ENCODE peak calls at places on chromosome 11, in eight cellular contexts. C, F, X, P, D, Q, S and O are unnamed samples.

GRCh38 chr11:66478823-66479740 is 1.2 kb upstream of the DPP3 start:
- DNase-seq in C (no peak), F (no peak), X (no peak), P (peak), D (peak), Q (peak), S (no peak), O (no peak)

GRCh38 chr11:27187075-27187847 is 146.6 kb downstream of the BBOX1 start:
- DNase-seq in C (no peak), F (no peak), X (no peak), P (no peak), D (no peak), Q (no peak), S (no peak), O (no peak)

GRCh38 chr11:113447621-113448310 is 27.4 kb downstream of the DRD2 start:
- DNase-seq in C (no peak), F (no peak), X (no peak), P (no peak), D (peak), Q (peak), S (no peak), O (no peak)

GRCh38 chr11:11973866-11974265 is 34.6 kb downstream of the DKK3 start:
- DNase-seq in C (no peak), F (no peak), X (no peak), P (no peak), D (no peak), Q (peak), S (no peak), O (no peak)

GRCh38 chr11:73416711-73417265 is 40.6 kb downstream of the RELT start:
- DNase-seq in C (no peak), F (no peak), X (no peak), P (no peak), D (no peak), Q (peak), S (no peak), O (no peak)

GRCh38 chr11:16114451-16114850 is 241.9 kb downstream of the SOX6 start:
- DNase-seq in C (no peak), F (no peak), X (no peak), P (no peak), D (no peak), Q (no peak), S (no peak), O (no peak)

GRCh38 chr11:121389651-121390050 is 62.5 kb upstream of the SORL1 start:
- DNase-seq in C (no peak), F (peak), X (no peak), P (no peak), D (no peak), Q (peak), S (peak), O (no peak)

GRCh38 chr11:8671242-8671641 is 11.2 kb downstream of the TRIM66 start:
- DNase-seq in C (no peak), F (no peak), X (peak), P (no peak), D (peak), Q (peak), S (no peak), O (no peak)

GRCh38 chr11:73493838-73494598 is 103.9 kb downstream of the FAM168A start:
- DNase-seq in C (no peak), F (peak), X (no peak), P (no peak), D (peak), Q (peak), S (no peak), O (no peak)

GRCh38 chr11:96235725-96236124 is 107.3 kb downstream of the MAML2 start:
- DNase-seq in C (no peak), F (no peak), X (no peak), P (no peak), D (no peak), Q (no peak), S (no peak), O (no peak)

GRCh38 chr11:81255905-81256304 is 1477.8 kb downstream of the FAM181B start:
- DNase-seq in C (no peak), F (no peak), X (no peak), P (no peak), D (no peak), Q (no peak), S (no peak), O (no peak)

GRCh38 chr11:104619751-104620150 is 278.5 kb downstream of the CASP12 start:
- DNase-seq in C (no peak), F (no peak), X (no peak), P (no peak), D (no peak), Q (no peak), S (no peak), O (no peak)

GRCh38 chr11:132576706-132577105 is 955.6 kb downstream of the OPCML start:
- DNase-seq in C (no peak), F (no peak), X (no peak), P (no peak), D (peak), Q (peak), S (no peak), O (no peak)

GRCh38 chr11:66468691-66469090 is 2.0 kb downstream of the PELI3 start:
- DNase-seq in C (no peak), F (no peak), X (no peak), P (no peak), D (no peak), Q (no peak), S (no peak), O (no peak)

GRCh38 chr11:94938399-94939055 is 34.8 kb downstream of the CWC15 start:
- DNase-seq in C (no peak), F (peak), X (no peak), P (no peak), D (peak), Q (peak), S (peak), O (no peak)

GRCh38 chr11:2237457-2238238 is 32.7 kb downstream of the ASCL2 start:
- DNase-seq in C (no peak), F (no peak), X (no peak), P (no peak), D (no peak), Q (no peak), S (no peak), O (no peak)

GRCh38 chr11:83220279-83220678 is 26.8 kb downstream of the ANKRD42 start:
- DNase-seq in C (no peak), F (no peak), X (no peak), P (no peak), D (no peak), Q (no peak), S (no peak), O (no peak)

GRCh38 chr11:121494355-121495099 is 41.8 kb upstream of the SORL1-AS1 start:
- DNase-seq in C (no peak), F (no peak), X (no peak), P (no peak), D (no peak), Q (no peak), S (no peak), O (no peak)

GRCh38 chr11:2697871-2698270 is 1.9 kb downstream of the KCNQ1OT1 start:
- DNase-seq in C (no peak), F (no peak), X (no peak), P (no peak), D (no peak), Q (no peak), S (no peak), O (no peak)

GRCh38 chr11:2151500-2152257 is 9.3 kb downstream of the INS start:
- DNase-seq in C (no peak), F (peak), X (peak), P (peak), D (peak), Q (peak), S (peak), O (peak)

GRCh38 chr11:85791326-85791990 is 19.5 kb downstream of the SYTL2 start:
- DNase-seq in C (no peak), F (no peak), X (no peak), P (no peak), D (no peak), Q (no peak), S (no peak), O (no peak)

GRCh38 chr11:64334764-64335741 is 5.0 kb upstream of the CCDC88B start:
- DNase-seq in C (no peak), F (no peak), X (no peak), P (peak), D (peak), Q (peak), S (no peak), O (peak)

GRCh38 chr11:65814131-65814959 is 19.4 kb upstream of the SNX32 start:
- DNase-seq in C (no peak), F (no peak), X (no peak), P (no peak), D (peak), Q (peak), S (no peak), O (peak)

GRCh38 chr11:5004429-5005274 is 10.0 kb downstream of the OR51L1 start:
- DNase-seq in C (no peak), F (peak), X (no peak), P (no peak), D (peak), Q (peak), S (peak), O (no peak)

GRCh38 chr11:48193876-48194275 is 22.7 kb upstream of the OR4B1 start:
- DNase-seq in C (no peak), F (no peak), X (no peak), P (no peak), D (peak), Q (no peak), S (no peak), O (no peak)

GRCh38 chr11:95375881-95376280 is 144.9 kb upstream of the SESN3 start:
- DNase-seq in C (no peak), F (no peak), X (no peak), P (no peak), D (peak), Q (peak), S (no peak), O (no peak)

GRCh38 chr11:62850911-62851806 is 11.8 kb upstream of the WDR74 start:
- DNase-seq in C (no peak), F (no peak), X (no peak), P (no peak), D (no peak), Q (no peak), S (no peak), O (no peak)

GRCh38 chr11:108435066-108435465 is 32.3 kb downstream of the C11orf65 start:
- DNase-seq in C (no peak), F (no peak), X (no peak), P (no peak), D (no peak), Q (no peak), S (no peak), O (no peak)

GRCh38 chr11:57761301-57762234 is at the start of gene CTNND1:
- DNase-seq in C (no peak), F (peak), X (peak), P (no peak), D (peak), Q (peak), S (peak), O (peak)

GRCh38 chr11:104451193-104451592 is 287.2 kb upstream of the PDGFD start:
- DNase-seq in C (no peak), F (no peak), X (no peak), P (no peak), D (no peak), Q (peak), S (no peak), O (no peak)

GRCh38 chr11:109036011-109036410 is 371.1 kb downstream of the DDX10 start:
- DNase-seq in C (no peak), F (no peak), X (no peak), P (no peak), D (no peak), Q (no peak), S (no peak), O (no peak)

GRCh38 chr11:117861151-117862018 is 15.1 kb downstream of the FXYD6 start:
- DNase-seq in C (no peak), F (no peak), X (no peak), P (no peak), D (no peak), Q (peak), S (no peak), O (no peak)

GRCh38 chr11:106306942-106307341 is 229.5 kb downstream of the AASDHPPT start:
- DNase-seq in C (no peak), F (no peak), X (no peak), P (no peak), D (no peak), Q (peak), S (peak), O (no peak)

GRCh38 chr11:114366331-114367243 is 33.7 kb downstream of the C11orf71 start:
- DNase-seq in C (no peak), F (no peak), X (no peak), P (no peak), D (peak), Q (peak), S (no peak), O (no peak)

GRCh38 chr11:548700-549603 is 11.6 kb downstream of the LMNTD2 start:
- DNase-seq in C (no peak), F (no peak), X (no peak), P (no peak), D (no peak), Q (no peak), S (no peak), O (no peak)

GRCh38 chr11:79390477-79390876 is 50.4 kb downstream of the TENM4 start:
- DNase-seq in C (no peak), F (no peak), X (no peak), P (no peak), D (no peak), Q (no peak), S (no peak), O (no peak)

DNA sequence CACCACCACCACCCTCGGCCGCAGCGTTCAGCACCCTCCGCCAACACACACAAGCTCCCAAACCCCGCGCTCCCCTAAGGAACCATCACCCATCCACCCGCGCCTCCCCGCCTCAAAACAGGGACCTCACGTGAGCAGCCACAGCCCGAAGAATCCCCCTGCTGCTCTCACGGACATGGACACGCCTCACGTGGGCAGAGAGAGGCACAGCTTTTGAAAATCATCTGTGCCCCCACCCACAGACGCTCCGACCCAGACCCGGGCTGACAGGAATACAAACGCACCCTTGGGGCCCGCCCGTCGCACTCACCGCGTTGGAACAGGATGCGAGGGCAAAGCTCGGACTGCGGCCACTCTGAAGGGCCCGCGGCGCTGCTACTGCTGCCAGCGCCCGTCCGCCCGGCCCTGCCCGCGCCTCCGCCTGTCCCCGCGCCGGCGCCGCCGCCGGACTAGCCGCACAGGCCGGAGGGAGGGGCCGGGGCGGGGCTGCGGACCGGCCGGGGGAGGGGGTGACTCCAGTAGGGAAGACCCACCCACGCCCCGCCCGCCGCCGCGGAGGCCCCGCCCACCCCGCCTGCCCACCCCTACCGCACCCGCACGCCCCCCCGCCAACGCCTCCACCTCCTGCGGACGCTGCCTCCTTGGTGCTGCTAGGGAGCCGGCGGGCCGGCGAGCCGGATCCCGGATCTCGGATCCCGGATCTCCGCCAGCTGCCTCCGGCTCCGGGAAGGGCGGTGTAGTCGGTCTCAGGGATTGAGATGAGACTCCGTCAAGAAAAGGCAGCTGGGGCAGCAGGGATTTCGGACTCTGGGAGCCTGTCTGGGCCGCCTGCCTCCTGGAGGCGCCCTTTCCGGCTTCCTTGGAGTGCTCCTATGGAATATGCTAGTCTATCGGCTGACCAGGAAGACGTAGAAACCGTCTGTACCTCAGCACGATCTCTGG is at the start of gene TRIM3:
- DNase-seq in C (peak), F (peak), X (peak), P (peak), D (peak), Q (peak), S (peak), O (peak)
- TF ChIP-seq CTCF in C (no peak), F (no peak), X (no peak), P (no peak), D (peak), Q (peak), S (no peak), O (no peak)

DNA sequence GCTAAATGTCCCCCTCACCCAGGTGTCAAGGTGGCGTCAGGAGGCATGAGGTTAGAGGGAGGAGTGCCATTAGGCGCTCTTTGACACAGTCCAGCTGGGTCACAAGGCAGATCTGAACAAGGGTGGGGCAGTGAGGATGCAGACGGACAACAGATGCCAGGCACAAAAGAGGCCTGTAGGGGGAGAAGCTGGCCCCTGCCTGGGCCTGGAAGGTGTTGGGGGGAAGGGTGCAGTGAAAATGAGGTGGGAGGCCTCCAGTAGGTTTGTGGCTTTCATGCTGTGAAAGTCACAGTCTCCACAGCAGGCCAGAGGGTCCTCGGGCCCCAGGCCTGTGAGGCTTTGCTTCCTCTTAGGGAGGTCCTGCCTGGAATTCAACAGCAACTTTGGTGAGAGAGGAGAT is 85.0 kb upstream of the PLET1 start:
- DNase-seq in C (no peak), F (no peak), X (no peak), P (no peak), D (no peak), Q (no peak), S (no peak), O (no peak)
- TF ChIP-seq CTCF in C (no peak), F (no peak), X (no peak), P (no peak), D (peak), Q (no peak), S (no peak), O (no peak)

GRCh38 chr11:44176541-44177213 is 81.2 kb downstream of the EXT2 start:
- DNase-seq in C (no peak), F (no peak), X (no peak), P (no peak), D (no peak), Q (no peak), S (no peak), O (no peak)

GRCh38 chr11:44180107-44180506 is 84.6 kb downstream of the EXT2 start:
- DNase-seq in C (no peak), F (no peak), X (no peak), P (no peak), D (no peak), Q (no peak), S (no peak), O (no peak)

GRCh38 chr11:44177905-44178304 is 82.4 kb downstream of the EXT2 start:
- DNase-seq in C (no peak), F (no peak), X (no peak), P (no peak), D (no peak), Q (no peak), S (no peak), O (no peak)

GRCh38 chr11:44179173-44179572 is 83.7 kb downstream of the EXT2 start:
- DNase-seq in C (no peak), F (no peak), X (no peak), P (no peak), D (no peak), Q (no peak), S (peak), O (no peak)

GRCh38 chr11:44178381-44178780 is 82.9 kb downstream of the EXT2 start:
- DNase-seq in C (no peak), F (no peak), X (no peak), P (no peak), D (peak), Q (peak), S (no peak), O (no peak)
- TF ChIP-seq CTCF in C (no peak), F (no peak), X (no peak), P (no peak), D (peak), Q (peak), S (no peak), O (no peak)

DNA sequence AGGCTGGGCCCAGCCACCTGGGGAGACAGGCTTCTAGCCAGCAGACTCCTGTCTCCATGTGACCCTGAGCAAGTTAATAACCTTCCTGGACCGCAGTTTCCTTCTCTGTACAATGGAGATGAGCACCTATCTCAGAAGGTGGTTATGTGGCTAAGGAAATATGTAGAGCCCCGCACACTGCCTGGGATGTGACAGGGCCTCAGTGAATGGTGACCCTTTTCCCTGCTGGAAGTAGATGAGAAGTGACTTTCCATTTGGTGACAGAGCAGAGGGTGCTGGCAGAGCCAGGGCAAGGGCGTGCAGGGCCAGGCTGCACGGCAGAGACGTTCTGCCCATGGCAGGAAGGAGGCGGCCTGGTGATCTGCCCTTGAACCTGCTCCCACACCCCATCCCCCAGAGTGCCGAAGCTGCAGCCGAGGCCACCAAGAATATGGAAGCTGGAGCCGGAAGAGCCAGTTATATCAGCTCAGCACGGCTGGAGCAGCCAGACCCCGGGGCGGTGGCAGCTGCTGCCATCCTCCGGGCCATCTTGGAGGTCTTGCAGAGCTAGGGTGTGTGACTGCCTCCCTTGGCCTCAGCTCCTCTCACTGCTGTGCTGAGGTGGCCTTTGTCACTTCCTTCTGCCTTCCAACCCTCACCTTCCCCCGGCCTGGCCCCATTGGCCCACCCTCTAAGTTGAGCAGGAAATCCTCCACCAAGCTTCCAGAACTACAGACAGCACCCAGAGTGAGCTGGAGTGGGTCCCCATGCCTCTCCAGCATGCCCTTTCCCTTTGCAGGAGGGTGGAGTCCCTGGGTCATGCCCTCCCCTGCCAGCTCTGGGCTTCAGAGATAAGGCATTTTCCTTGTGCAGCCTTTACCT is 13.2 kb downstream of the TKFC start:
- DNase-seq in C (no peak), F (no peak), X (no peak), P (no peak), D (no peak), Q (no peak), S (no peak), O (no peak)
- TF ChIP-seq CTCF in C (no peak), F (no peak), X (no peak), P (no peak), D (no peak), Q (no peak), S (no peak), O (no peak)

GRCh38 chr11:115612331-115612730 is 108.1 kb upstream of the CADM1 start:
- DNase-seq in C (no peak), F (no peak), X (no peak), P (no peak), D (no peak), Q (peak), S (no peak), O (no peak)
- TF ChIP-seq CTCF in C (no peak), F (no peak), X (no peak), P (no peak), D (no peak), Q (no peak), S (no peak), O (no peak)

GRCh38 chr11:6618117-6619020 is 853 bp downstream of the TPP1 start:
- DNase-seq in C (no peak), F (peak), X (no peak), P (peak), D (peak), Q (peak), S (no peak), O (peak)
- TF ChIP-seq CTCF in C (no peak), F (no peak), X (no peak), P (no peak), D (no peak), Q (no peak), S (no peak), O (no peak)

GRCh38 chr11:123033895-123034294 is 28.0 kb downstream of the HSPA8 start:
- DNase-seq in C (no peak), F (no peak), X (no peak), P (no peak), D (no peak), Q (peak), S (no peak), O (no peak)
- TF ChIP-seq CTCF in C (no peak), F (no peak), X (no peak), P (no peak), D (peak), Q (peak), S (no peak), O (no peak)

GRCh38 chr11:70522613-70523311 is 124.4 kb downstream of the CTTN start:
- DNase-seq in C (no peak), F (no peak), X (no peak), P (no peak), D (no peak), Q (no peak), S (no peak), O (no peak)
- TF ChIP-seq CTCF in C (no peak), F (no peak), X (no peak), P (no peak), D (no peak), Q (no peak), S (no peak), O (no peak)

GRCh38 chr11:86938900-86939880 is 16.0 kb downstream of the FZD4 start:
- DNase-seq in C (no peak), F (peak), X (no peak), P (no peak), D (no peak), Q (peak), S (no peak), O (no peak)
- TF ChIP-seq CTCF in C (peak), F (peak), X (peak), P (no peak), D (peak), Q (peak), S (peak), O (peak)